ENCODE peak calls at places on chromosomes 12 and 14, in five cellular contexts. H is stimulated activated CD4-positive, alpha-beta T cell treated with anti-CD3 and anti-CD28 coated beads, Interleukin-12 subunit alpha, Interleukin-12 subunit beta, amount 100 ng/mL, for 48 hours; M is AML-193; V is NCI-H1092 treated with DMSO at 0.1 percent for 48 hours; R is DMS153. L is an unnamed sample.

GRCh38 chr14:104689620-104690265 is 325 bp downstream of the INF2 start:
- DNase-seq in V (no peak), H (no peak), M (no peak), R (no peak), L (peak)

GRCh38 chr12:13961983-13962382 is 19.4 kb downstream of the GRIN2B start:
- DNase-seq in M (no peak), R (no peak), V (no peak), H (no peak), L (no peak)

GRCh38 chr14:65361920-65362319 is 50.6 kb upstream of the FUT8 start:
- DNase-seq in R (no peak), H (no peak), V (no peak), M (no peak), L (peak)

GRCh38 chr14:70856851-70857498 is 47.7 kb upstream of the MAP3K9 start:
- DNase-seq in V (no peak), H (no peak), R (no peak), M (no peak), L (peak)

GRCh38 chr12:62772556-62772955 is 162.4 kb downstream of the PPM1H start:
- DNase-seq in H (no peak), V (no peak), R (no peak), M (no peak), L (peak)

GRCh38 chr12:78210894-78211302 is 380.2 kb downstream of the NAV3 start:
- DNase-seq in V (no peak), M (no peak), H (no peak), R (peak), L (peak)

GRCh38 chr12:89525002-89525823 is 617 bp upstream of the GALNT4 start:
- DNase-seq in R (no peak), M (no peak), V (peak), H (peak), L (peak)

GRCh38 chr14:103628684-103629502 is at the start of gene KLC1:
- DNase-seq in R (no peak), V (peak), H (peak), M (no peak), L (peak)

GRCh38 chr14:92484132-92484823 is 29.3 kb upstream of the RIN3 start:
- DNase-seq in M (no peak), V (no peak), H (no peak), R (no peak), L (no peak)

GRCh38 chr12:102851246-102851645 is 65.8 kb downstream of the PAH start:
- DNase-seq in M (no peak), H (no peak), V (no peak), R (no peak), L (no peak)

GRCh38 chr14:72480465-72481243 is 413.2 kb downstream of the DPF3 start:
- DNase-seq in V (no peak), H (no peak), M (no peak), R (no peak), L (no peak)